ENCODE peak calls at places on chromosomes 4 and X, in six cellular contexts. A, Q, Y, M, F and O are unnamed samples.

GRCh38 chrX:47093248-47093647 is 15.0 kb downstream of the RGN start:
- DNase-seq in A (peak), Q (no peak), Y (no peak), M (peak), F (peak), O (no peak)

GRCh38 chr4:4735136-4735754 is 124.2 kb upstream of the MSX1 start:
- DNase-seq in A (no peak), Q (no peak), Y (no peak), M (no peak), F (no peak), O (no peak)

GRCh38 chrX:111270339-111270738 is at the start of gene CAPN6:
- DNase-seq in A (peak), Q (no peak), Y (peak), M (no peak), F (no peak), O (peak)

GRCh38 chr4:110371016-110371795 is 104.7 kb upstream of the ENPEP start:
- DNase-seq in A (peak), Q (no peak), Y (no peak), M (no peak), F (no peak), O (no peak)

GRCh38 chrX:39336709-39337294 is 535.5 kb downstream of the MID1IP1 start:
- DNase-seq in A (peak), Q (no peak), Y (no peak), M (peak), F (no peak), O (no peak)

GRCh38 chr4:168183717-168184571 is 91.6 kb downstream of the ANXA10 start:
- DNase-seq in A (peak), Q (no peak), Y (no peak), M (peak), F (peak), O (no peak)

GRCh38 chr4:61336488-61336887 is 136.4 kb downstream of the ADGRL3 start:
- DNase-seq in A (no peak), Q (no peak), Y (no peak), M (no peak), F (no peak), O (no peak)

GRCh38 chrX:8738588-8739189 is 6.8 kb upstream of the ANOS1 start:
- DNase-seq in A (peak), Q (no peak), Y (peak), M (no peak), F (no peak), O (no peak)

GRCh38 chr4:55830741-55831140 is 11.2 kb downstream of the EXOC1L start:
- DNase-seq in A (peak), Q (no peak), Y (no peak), M (no peak), F (no peak), O (no peak)

GRCh38 chr4:52102587-52102986 is 51.5 kb downstream of the SPATA18 start:
- DNase-seq in A (no peak), Q (no peak), Y (no peak), M (no peak), F (no peak), O (no peak)

GRCh38 chr4:97073194-97073593 is 1070.1 kb downstream of the STPG2 start:
- DNase-seq in A (no peak), Q (no peak), Y (no peak), M (no peak), F (no peak), O (no peak)